ENCODE peak calls at places on chromosomes 16 and 17, in nine cellular contexts. D is T-helper 1 cell, Y is T-helper 17 cell, Z is cardiac muscle cell, I is retina, K is hepatic stellate cell, N is caudate nucleus, G is fibroblast of mammary gland, B is right cardiac atrium. C is an unnamed sample.

GRCh38 chr17:83136156-83136555 is 56.7 kb downstream of the METRNL start:
- DNase-seq in D (no peak), Y (no peak), Z (no peak), I (no peak), K (no peak), N (no peak), G (no peak), B (no peak), C (no peak)

GRCh38 chr17:81821603-81822311 is 11.3 kb downstream of the MCRIP1 start:
- DNase-seq in D (no peak), Y (no peak), Z (peak; percentile 69), I (no peak), K (peak; percentile 86), N (no peak), G (peak; percentile 66), B (peak; percentile 93), C (peak; percentile 82)

GRCh38 chr16:50395763-50396710 is 27.2 kb upstream of the BRD7 start:
- DNase-seq in D (no peak), Y (no peak), Z (no peak), I (no peak), K (no peak), N (no peak), G (no peak), B (no peak), C (no peak)

GRCh38 chr17:9334536-9335446 is 240.8 kb downstream of the STX8 start:
- DNase-seq in D (no peak), Y (no peak), Z (no peak), I (no peak), K (no peak), N (no peak), G (no peak), B (no peak), C (no peak)

GRCh38 chr16:58022601-58023371 is 2.8 kb upstream of the MMP15 start:
- DNase-seq in D (no peak), Y (no peak), Z (no peak), I (peak; percentile 62), K (peak; percentile 67), N (peak; percentile 66), G (peak; percentile 76), B (peak; percentile 93), C (no peak)

GRCh38 chr17:32627233-32628008 is 140.6 kb downstream of the CDK5R1 start:
- DNase-seq in D (no peak), Y (no peak), Z (no peak), I (peak; percentile 73), K (peak; percentile 15), N (peak; percentile 73), G (peak; percentile 10), B (no peak), C (peak; percentile 15)

GRCh38 chr16:51392651-51393187 is 241.6 kb upstream of the SALL1 start:
- DNase-seq in D (no peak), Y (no peak), Z (no peak), I (peak; percentile 51), K (peak; percentile 33), N (no peak), G (peak; percentile 98), B (no peak), C (no peak)

GRCh38 chr16:67470314-67470713 is 10.6 kb downstream of the ATP6V0D1 start:
- DNase-seq in D (no peak), Y (no peak), Z (peak; percentile 50), I (no peak), K (no peak), N (peak; percentile 92), G (no peak), B (peak; percentile 95), C (no peak)

GRCh38 chr16:30971298-30971697 is 13.7 kb upstream of the HSD3B7 start:
- DNase-seq in D (no peak), Y (no peak), Z (no peak), I (no peak), K (no peak), N (no peak), G (no peak), B (no peak), C (no peak)

GRCh38 chr17:55458977-55459376 is 37.3 kb upstream of the MMD start:
- DNase-seq in D (no peak), Y (no peak), Z (no peak), I (no peak), K (no peak), N (no peak), G (peak; percentile 97), B (no peak), C (no peak)

GRCh38 chr17:74770498-74771318 is 5.4 kb downstream of the NAT9 start:
- DNase-seq in D (peak; percentile 71), Y (peak; percentile 63), Z (peak; percentile 74), I (peak; percentile 60), K (peak; percentile 49), N (peak; percentile 68), G (peak; percentile 28), B (peak; percentile 84), C (peak; percentile 69)

GRCh38 chr17:6027342-6028024 is 42.7 kb upstream of the WSCD1 start:
- DNase-seq in D (no peak), Y (no peak), Z (no peak), I (peak; percentile 73), K (no peak), N (no peak), G (no peak), B (no peak), C (no peak)

GRCh38 chr16:48969611-48970010 is 312.0 kb downstream of the CBLN1 start:
- DNase-seq in D (no peak), Y (no peak), Z (no peak), I (no peak), K (no peak), N (no peak), G (no peak), B (no peak), C (no peak)

GRCh38 chr16:67164599-67165061 is at the start of gene HSF4:
- DNase-seq in D (no peak), Y (no peak), Z (peak; percentile 38), I (no peak), K (no peak), N (peak; percentile 74), G (no peak), B (peak; percentile 93), C (no peak)

GRCh38 chr17:57135748-57136342 is 50.8 kb downstream of the AKAP1 start:
- DNase-seq in D (no peak), Y (no peak), Z (no peak), I (peak; percentile 85), K (no peak), N (no peak), G (no peak), B (no peak), C (no peak)

GRCh38 chr17:39597372-39598046 is 10.2 kb downstream of the NEUROD2 start:
- DNase-seq in D (no peak), Y (no peak), Z (no peak), I (no peak), K (no peak), N (no peak), G (no peak), B (no peak), C (no peak)

GRCh38 chr16:30738984-30739951 is 9.0 kb upstream of the PHKG2 start:
- DNase-seq in D (no peak), Y (no peak), Z (no peak), I (no peak), K (no peak), N (no peak), G (peak; percentile 43), B (peak; percentile 63), C (no peak)

GRCh38 chr16:81746566-81746965 is 32.5 kb upstream of the PLCG2 start:
- DNase-seq in D (no peak), Y (no peak), Z (no peak), I (no peak), K (no peak), N (no peak), G (no peak), B (no peak), C (no peak)

GRCh38 chr16:85366031-85366763 is 246.9 kb upstream of the GSE1 start:
- DNase-seq in D (no peak), Y (no peak), Z (peak; percentile 75), I (no peak), K (no peak), N (no peak), G (no peak), B (peak; percentile 40), C (no peak)

GRCh38 chr17:14304222-14304844 is 3.5 kb downstream of the HS3ST3B1 start:
- DNase-seq in D (no peak), Y (no peak), Z (no peak), I (peak; percentile 70), K (no peak), N (no peak), G (no peak), B (no peak), C (no peak)

GRCh38 chr17:29172589-29172988 is 7.6 kb downstream of the MYO18A start:
- DNase-seq in D (no peak), Y (no peak), Z (no peak), I (no peak), K (no peak), N (no peak), G (no peak), B (no peak), C (no peak)

GRCh38 chr17:11514981-11515680 is 83.1 kb upstream of the DNAH9 start:
- DNase-seq in D (no peak), Y (no peak), Z (no peak), I (no peak), K (no peak), N (no peak), G (no peak), B (no peak), C (no peak)

GRCh38 chr16:56971768-56972043 is 10.0 kb downstream of the CETP start:
- DNase-seq in D (no peak), Y (no peak), Z (no peak), I (no peak), K (no peak), N (no peak), G (no peak), B (no peak), C (no peak)

GRCh38 chr17:82180776-82181528 is 31.7 kb downstream of the CCDC57 start:
- DNase-seq in D (no peak), Y (no peak), Z (no peak), I (no peak), K (no peak), N (no peak), G (no peak), B (no peak), C (no peak)

GRCh38 chr17:41652461-41652960 is 28.1 kb upstream of the KRT17 start:
- DNase-seq in D (no peak), Y (no peak), Z (no peak), I (no peak), K (no peak), N (no peak), G (no peak), B (no peak), C (no peak)

C was measured in HEK293T.